ENCODE peak calls at places on chromosomes 13 and 19, in four cellular contexts. One of them, this sample, is unnamed.

GRCh38 chr19:32373614-32374295 is 28.3 kb downstream of the ZNF507 start:
- DNase-seq in HepG2: peak; percentile 100
- DNase-seq in GM12878: no peak
- DNase-seq in K562: peak; percentile 91
- DNase-seq in this sample: peak; percentile 15

GRCh38 chr19:2424686-2425621 is 2.4 kb downstream of the TIMM13 start:
- DNase-seq in HepG2: no peak
- DNase-seq in GM12878: no peak
- DNase-seq in K562: no peak
- DNase-seq in this sample: no peak

GRCh38 chr19:16400911-16401675 is 70.7 kb downstream of the EPS15L1 start:
- DNase-seq in HepG2: no peak
- DNase-seq in GM12878: no peak
- DNase-seq in K562: no peak
- DNase-seq in this sample: no peak

GRCh38 chr13:90416938-90417337 is 930.5 kb upstream of the MIR17HG start:
- DNase-seq in HepG2: no peak
- DNase-seq in GM12878: no peak
- DNase-seq in K562: no peak
- DNase-seq in this sample: no peak

GRCh38 chr19:51511353-51511752 is 9.8 kb upstream of the SIGLEC12 start:
- DNase-seq in HepG2: peak; percentile 12
- DNase-seq in GM12878: no peak
- DNase-seq in K562: peak; percentile 64
- DNase-seq in this sample: no peak

GRCh38 chr19:13153627-13154240 is 3.5 kb downstream of the IER2 start:
- DNase-seq in HepG2: no peak
- DNase-seq in GM12878: no peak
- DNase-seq in K562: peak; percentile 73
- DNase-seq in this sample: no peak

GRCh38 chr13:71879129-71879535 is 12.1 kb upstream of the DACH1 start:
- DNase-seq in HepG2: peak; percentile 27
- DNase-seq in GM12878: no peak
- DNase-seq in K562: peak; percentile 27
- DNase-seq in this sample: peak; percentile 69

GRCh38 chr19:10756791-10757190 is 38.9 kb downstream of the DNM2 start:
- DNase-seq in HepG2: no peak
- DNase-seq in GM12878: no peak
- DNase-seq in K562: no peak
- DNase-seq in this sample: no peak

GRCh38 chr13:39623466-39623865 is 20.5 kb upstream of the LHFPL6 start:
- DNase-seq in HepG2: no peak
- DNase-seq in GM12878: no peak
- DNase-seq in K562: no peak
- DNase-seq in this sample: no peak

GRCh38 chr13:30042891-30043630 is 192.6 kb upstream of the UBL3 start:
- DNase-seq in HepG2: no peak
- DNase-seq in GM12878: no peak
- DNase-seq in K562: no peak
- DNase-seq in this sample: no peak

GRCh38 chr19:57438925-57439324 is 3.8 kb downstream of the ZNF749 start:
- DNase-seq in HepG2: no peak
- DNase-seq in GM12878: no peak
- DNase-seq in K562: no peak
- DNase-seq in this sample: no peak

GRCh38 chr19:47407417-47407774 is 11.9 kb downstream of the MEIS3 start:
- DNase-seq in HepG2: no peak
- DNase-seq in GM12878: no peak
- DNase-seq in K562: no peak
- DNase-seq in this sample: no peak

GRCh38 chr19:47820410-47820809 is 1.3 kb upstream of the CRX start:
- DNase-seq in HepG2: no peak
- DNase-seq in GM12878: no peak
- DNase-seq in K562: no peak
- DNase-seq in this sample: no peak

GRCh38 chr13:52383362-52383761 is 22.6 kb downstream of the THSD1 start:
- DNase-seq in HepG2: no peak
- DNase-seq in GM12878: no peak
- DNase-seq in K562: no peak
- DNase-seq in this sample: no peak

GRCh38 chr19:28615546-28615916 is 597.4 kb downstream of the UQCRFS1 start:
- DNase-seq in HepG2: no peak
- DNase-seq in GM12878: no peak
- DNase-seq in K562: peak; percentile 58
- DNase-seq in this sample: no peak

GRCh38 chr19:40090256-40091204 is at the start of gene ZNF780A:
- DNase-seq in HepG2: peak; percentile 82
- DNase-seq in GM12878: peak; percentile 48
- DNase-seq in K562: peak; percentile 92
- DNase-seq in this sample: peak; percentile 77

GRCh38 chr13:79485014-79485441 is 4.1 kb downstream of the NDFIP2 start:
- DNase-seq in HepG2: peak; percentile 70
- DNase-seq in GM12878: no peak
- DNase-seq in K562: no peak
- DNase-seq in this sample: no peak

GRCh38 chr19:44072543-44073401 is 813 bp downstream of the ZNF284 start:
- DNase-seq in HepG2: no peak
- DNase-seq in GM12878: no peak
- DNase-seq in K562: peak; percentile 6
- DNase-seq in this sample: no peak

GRCh38 chr19:55172741-55173140 is 6.3 kb upstream of the DNAAF3 start:
- DNase-seq in HepG2: no peak
- DNase-seq in GM12878: no peak
- DNase-seq in K562: no peak
- DNase-seq in this sample: no peak

GRCh38 chr19:40274585-40275544 is 10.3 kb downstream of the AKT2 start:
- DNase-seq in HepG2: no peak
- DNase-seq in GM12878: no peak
- DNase-seq in K562: peak; percentile 65
- DNase-seq in this sample: no peak

GRCh38 chr19:11361771-11362731 is 6.8 kb downstream of the PLPPR2 start:
- DNase-seq in HepG2: no peak
- DNase-seq in GM12878: no peak
- DNase-seq in K562: peak; percentile 43
- DNase-seq in this sample: no peak

GRCh38 chr19:3041756-3042517 is 12.9 kb upstream of the TLE2 start:
- DNase-seq in HepG2: no peak
- DNase-seq in GM12878: no peak
- DNase-seq in K562: no peak
- DNase-seq in this sample: no peak

GRCh38 chr19:58572026-58572817 is 913 bp downstream of the MZF1 start:
- DNase-seq in HepG2: no peak
- DNase-seq in GM12878: no peak
- DNase-seq in K562: no peak
- DNase-seq in this sample: no peak

DNA sequence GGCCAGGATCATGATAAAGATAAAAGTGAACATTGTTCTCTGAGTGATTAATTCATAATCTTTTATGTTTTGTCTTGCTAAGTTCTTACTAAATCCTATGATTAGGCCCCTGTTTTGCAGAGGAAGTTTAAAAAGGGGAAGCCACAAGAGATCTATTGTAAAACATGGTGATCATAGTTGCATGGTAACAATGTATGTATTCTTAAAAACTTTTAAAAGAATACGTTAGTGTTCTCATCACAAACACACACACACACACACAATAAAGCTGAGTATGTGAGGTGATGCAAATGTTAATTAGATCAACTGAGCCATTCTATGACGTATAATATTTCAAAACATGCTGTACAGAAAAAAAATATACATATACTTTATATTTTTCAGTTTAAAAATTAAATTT is 51.2 kb downstream of the MBD3L2B start:
- DNase-seq in HepG2: no peak
- DNase-seq in GM12878: no peak
- DNase-seq in K562: no peak
- DNase-seq in this sample: no peak
- TF ChIP-seq BHLHE40 in HepG2: no peak
- TF ChIP-seq BHLHE40 in GM12878: no peak
- TF ChIP-seq BHLHE40 in K562: no peak
- TF ChIP-seq BHLHE40 in this sample: no peak

GRCh38 chr13:94711561-94712286 is 621 bp downstream of the SOX21 start:
- DNase-seq in HepG2: no peak
- DNase-seq in GM12878: no peak
- DNase-seq in K562: peak; percentile 27
- DNase-seq in this sample: no peak
- TF ChIP-seq SP1 in HepG2: no peak
- TF ChIP-seq SP1 in GM12878: no peak
- TF ChIP-seq SP1 in K562: no peak
- TF ChIP-seq SP1 in this sample: no peak

GRCh38 chr13:106505295-106505694 is 30.2 kb downstream of the EFNB2 start:
- DNase-seq in HepG2: no peak
- DNase-seq in GM12878: no peak
- DNase-seq in K562: no peak
- DNase-seq in this sample: no peak

GRCh38 chr13:106503272-106503671 is 32.2 kb downstream of the EFNB2 start:
- DNase-seq in HepG2: no peak
- DNase-seq in GM12878: no peak
- DNase-seq in K562: no peak
- DNase-seq in this sample: no peak

GRCh38 chr13:106506286-106506685 is 29.2 kb downstream of the EFNB2 start:
- DNase-seq in HepG2: no peak
- DNase-seq in GM12878: no peak
- DNase-seq in K562: no peak
- DNase-seq in this sample: no peak

GRCh38 chr13:106503730-106504129 is 31.7 kb downstream of the EFNB2 start:
- DNase-seq in HepG2: no peak
- DNase-seq in GM12878: no peak
- DNase-seq in K562: no peak
- DNase-seq in this sample: no peak

DNA sequence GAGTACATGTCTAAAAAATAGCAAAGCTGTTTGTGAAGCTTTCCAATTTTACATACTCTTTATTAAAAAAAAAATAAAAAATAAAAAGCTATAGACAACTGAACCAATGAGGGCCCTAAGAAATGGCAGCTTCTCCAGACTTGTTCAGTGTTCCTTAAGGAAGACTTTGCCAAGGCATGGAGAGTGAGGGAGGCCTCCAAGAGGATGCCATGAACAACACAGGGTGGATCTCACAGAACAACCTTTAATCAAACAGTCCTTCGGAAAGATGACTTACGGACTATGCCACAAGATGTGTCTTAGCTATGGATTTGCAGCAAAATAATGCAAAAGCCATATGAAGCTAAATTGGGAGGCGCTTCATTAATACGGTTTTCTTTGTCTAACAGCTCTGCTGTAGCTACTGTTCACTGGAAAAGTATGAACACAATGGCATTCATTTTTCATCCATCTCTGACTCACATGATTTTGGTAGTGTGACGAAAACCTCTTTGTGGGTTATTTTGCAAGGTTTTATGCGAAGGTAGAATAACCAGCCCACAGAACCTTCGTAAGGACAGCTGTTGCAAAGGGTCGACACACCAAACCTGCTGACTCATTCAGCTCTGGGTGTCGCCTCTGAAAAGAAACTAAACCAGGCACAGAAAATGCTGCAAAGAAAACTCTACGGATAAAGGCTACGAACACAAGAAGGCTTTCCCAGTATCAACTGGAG is 27.7 kb downstream of the EFNB2 start:
- DNase-seq in HepG2: peak; percentile 1
- DNase-seq in GM12878: no peak
- DNase-seq in K562: peak; percentile 44
- DNase-seq in this sample: no peak
- TF ChIP-seq BHLHE40 in HepG2: no peak
- TF ChIP-seq BHLHE40 in GM12878: no peak
- TF ChIP-seq BHLHE40 in K562: no peak
- TF ChIP-seq BHLHE40 in this sample: no peak

GRCh38 chr13:61413572-61413971 is 2.1 kb downstream of the PCDH20 start:
- DNase-seq in HepG2: no peak
- DNase-seq in GM12878: no peak
- DNase-seq in K562: no peak
- DNase-seq in this sample: no peak

GRCh38 chr13:61417171-61417570 is 1.5 kb upstream of the PCDH20 start:
- DNase-seq in HepG2: no peak
- DNase-seq in GM12878: no peak
- DNase-seq in K562: no peak
- DNase-seq in this sample: no peak

GRCh38 chr13:61415749-61416148 is at the start of gene PCDH20:
- DNase-seq in HepG2: no peak
- DNase-seq in GM12878: no peak
- DNase-seq in K562: no peak
- DNase-seq in this sample: no peak

GRCh38 chr13:61414136-61414535 is 1.5 kb downstream of the PCDH20 start:
- DNase-seq in HepG2: no peak
- DNase-seq in GM12878: no peak
- DNase-seq in K562: no peak
- DNase-seq in this sample: peak; percentile 9

GRCh38 chr13:61414686-61415664 is 674 bp downstream of the PCDH20 start:
- DNase-seq in HepG2: peak; percentile 26
- DNase-seq in GM12878: no peak
- DNase-seq in K562: no peak
- DNase-seq in this sample: peak; percentile 71
- TF ChIP-seq SP1 in HepG2: no peak
- TF ChIP-seq SP1 in GM12878: no peak
- TF ChIP-seq SP1 in K562: no peak
- TF ChIP-seq SP1 in this sample: no peak

DNA sequence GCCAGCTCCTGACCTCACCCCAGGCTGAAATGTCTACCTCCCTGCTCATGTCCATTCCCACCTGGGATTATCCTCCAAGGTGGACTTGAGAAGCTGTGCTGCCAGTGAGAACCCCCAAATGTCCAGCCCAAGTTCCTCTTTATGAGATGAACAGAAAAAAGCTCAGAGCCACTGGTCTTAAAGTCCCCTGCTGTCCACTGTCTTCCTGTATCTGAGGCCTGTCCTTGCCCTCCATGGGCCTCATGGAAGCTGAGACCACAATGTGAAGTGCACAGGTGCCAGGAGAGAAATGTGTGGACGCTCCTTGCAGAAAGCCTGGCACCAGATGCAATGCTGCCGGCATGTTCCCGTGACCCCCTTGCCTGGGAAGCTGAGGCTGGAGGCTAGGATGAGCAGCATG is 3.3 kb upstream of the AMER2 start:
- DNase-seq in HepG2: no peak
- DNase-seq in GM12878: no peak
- DNase-seq in K562: no peak
- DNase-seq in this sample: no peak
- TF ChIP-seq BHLHE40 in HepG2: no peak
- TF ChIP-seq BHLHE40 in GM12878: no peak
- TF ChIP-seq BHLHE40 in K562: no peak
- TF ChIP-seq BHLHE40 in this sample: no peak

GRCh38 chr13:42930136-42930535 is 61.9 kb downstream of the EPSTI1 start:
- DNase-seq in HepG2: peak; percentile 4
- DNase-seq in GM12878: no peak
- DNase-seq in K562: no peak
- DNase-seq in this sample: no peak
- TF ChIP-seq SP1 in HepG2: no peak
- TF ChIP-seq SP1 in GM12878: no peak
- TF ChIP-seq SP1 in K562: no peak
- TF ChIP-seq SP1 in this sample: no peak

DNA sequence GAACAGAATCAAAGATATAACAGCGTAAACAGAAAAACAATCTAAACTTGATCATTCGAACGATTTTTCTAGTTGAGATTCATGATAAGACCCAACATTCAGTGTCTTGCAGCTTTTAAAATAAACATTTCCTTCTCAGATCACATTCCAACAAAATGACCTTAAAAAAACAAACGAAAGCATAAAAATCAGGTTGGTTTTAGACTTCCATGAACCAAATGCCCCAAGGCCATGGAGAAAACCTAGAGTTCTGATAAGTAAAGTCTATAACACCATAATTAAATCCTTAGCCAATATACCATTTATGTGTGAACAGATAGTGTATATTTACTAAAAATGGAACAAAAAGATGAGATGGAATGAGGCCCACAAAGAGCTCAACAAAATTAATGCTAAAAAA is 55.6 kb downstream of the CAB39L start:
- DNase-seq in HepG2: no peak
- DNase-seq in GM12878: no peak
- DNase-seq in K562: no peak
- DNase-seq in this sample: no peak
- TF ChIP-seq BHLHE40 in HepG2: no peak
- TF ChIP-seq BHLHE40 in GM12878: no peak
- TF ChIP-seq BHLHE40 in K562: no peak
- TF ChIP-seq BHLHE40 in this sample: no peak